ENCODE peak calls at places on chromosomes 7 and 10, in ten cellular contexts. One of them, this sample, is unnamed.

GRCh38 chr7:23470290-23471089 is at the start of gene IGF2BP3:
- DNase-seq in thoracic aorta: no peak
- DNase-seq in IMR-90: peak
- DNase-seq in cardiac muscle cell: peak
- DNase-seq in uterus: no peak
- DNase-seq in heart right ventricle: no peak
- DNase-seq in testis: no peak
- DNase-seq in PC-3: peak
- DNase-seq in fibroblast of mammary gland: peak
- DNase-seq in colonic mucosa: peak
- DNase-seq in this sample: no peak

GRCh38 chr7:75795831-75796285 is 17.7 kb downstream of the CCL24 start:
- DNase-seq in uterus: peak
- DNase-seq in IMR-90: no peak
- DNase-seq in testis: peak
- DNase-seq in PC-3: no peak
- DNase-seq in thoracic aorta: no peak
- DNase-seq in colonic mucosa: peak
- DNase-seq in heart right ventricle: peak
- DNase-seq in cardiac muscle cell: peak
- DNase-seq in fibroblast of mammary gland: no peak
- DNase-seq in this sample: no peak

GRCh38 chr10:17145239-17145638 is 15.6 kb upstream of the CUBN start:
- DNase-seq in colonic mucosa: no peak
- DNase-seq in fibroblast of mammary gland: no peak
- DNase-seq in IMR-90: no peak
- DNase-seq in cardiac muscle cell: no peak
- DNase-seq in thoracic aorta: no peak
- DNase-seq in uterus: no peak
- DNase-seq in heart right ventricle: no peak
- DNase-seq in testis: no peak
- DNase-seq in PC-3: no peak
- DNase-seq in this sample: no peak

GRCh38 chr7:106419455-106420182 is 134.8 kb upstream of the NAMPT start:
- DNase-seq in PC-3: no peak
- DNase-seq in thoracic aorta: no peak
- DNase-seq in testis: no peak
- DNase-seq in heart right ventricle: no peak
- DNase-seq in colonic mucosa: no peak
- DNase-seq in cardiac muscle cell: no peak
- DNase-seq in uterus: no peak
- DNase-seq in IMR-90: no peak
- DNase-seq in fibroblast of mammary gland: peak
- DNase-seq in this sample: no peak

GRCh38 chr7:158407581-158408331 is 179.9 kb downstream of the PTPRN2 start:
- DNase-seq in PC-3: peak
- DNase-seq in IMR-90: no peak
- DNase-seq in fibroblast of mammary gland: peak
- DNase-seq in heart right ventricle: no peak
- DNase-seq in colonic mucosa: no peak
- DNase-seq in testis: no peak
- DNase-seq in uterus: no peak
- DNase-seq in thoracic aorta: no peak
- DNase-seq in cardiac muscle cell: peak
- DNase-seq in this sample: no peak

GRCh38 chr10:126478600-126478999 is 90.3 kb upstream of the ADAM12 start:
- DNase-seq in testis: no peak
- DNase-seq in IMR-90: no peak
- DNase-seq in colonic mucosa: no peak
- DNase-seq in PC-3: no peak
- DNase-seq in cardiac muscle cell: no peak
- DNase-seq in uterus: no peak
- DNase-seq in fibroblast of mammary gland: no peak
- DNase-seq in thoracic aorta: no peak
- DNase-seq in heart right ventricle: no peak
- DNase-seq in this sample: no peak

GRCh38 chr7:80294321-80294720 is 159.7 kb downstream of the GNAI1 start:
- DNase-seq in cardiac muscle cell: no peak
- DNase-seq in PC-3: no peak
- DNase-seq in IMR-90: peak
- DNase-seq in heart right ventricle: no peak
- DNase-seq in uterus: no peak
- DNase-seq in thoracic aorta: no peak
- DNase-seq in testis: no peak
- DNase-seq in colonic mucosa: no peak
- DNase-seq in fibroblast of mammary gland: peak
- DNase-seq in this sample: no peak

GRCh38 chr7:151736403-151736909 is 140.5 kb downstream of the PRKAG2 start:
- DNase-seq in heart right ventricle: peak
- DNase-seq in uterus: peak
- DNase-seq in fibroblast of mammary gland: peak
- DNase-seq in PC-3: peak
- DNase-seq in IMR-90: peak
- DNase-seq in thoracic aorta: peak
- DNase-seq in colonic mucosa: peak
- DNase-seq in cardiac muscle cell: peak
- DNase-seq in testis: peak
- DNase-seq in this sample: peak

GRCh38 chr7:124898523-124898922 is 31.1 kb downstream of the POT1 start:
- DNase-seq in uterus: no peak
- DNase-seq in colonic mucosa: no peak
- DNase-seq in thoracic aorta: no peak
- DNase-seq in heart right ventricle: no peak
- DNase-seq in IMR-90: peak
- DNase-seq in cardiac muscle cell: no peak
- DNase-seq in testis: no peak
- DNase-seq in fibroblast of mammary gland: no peak
- DNase-seq in PC-3: no peak
- DNase-seq in this sample: no peak

GRCh38 chr7:44538093-44538797 is 2.9 kb downstream of the NPC1L1 start:
- DNase-seq in fibroblast of mammary gland: no peak
- DNase-seq in heart right ventricle: no peak
- DNase-seq in uterus: no peak
- DNase-seq in testis: no peak
- DNase-seq in thoracic aorta: no peak
- DNase-seq in colonic mucosa: no peak
- DNase-seq in PC-3: no peak
- DNase-seq in IMR-90: no peak
- DNase-seq in cardiac muscle cell: no peak
- DNase-seq in this sample: no peak

GRCh38 chr7:113936982-113937381 is 18.2 kb upstream of the PPP1R3A start:
- DNase-seq in thoracic aorta: no peak
- DNase-seq in heart right ventricle: no peak
- DNase-seq in colonic mucosa: no peak
- DNase-seq in PC-3: no peak
- DNase-seq in IMR-90: no peak
- DNase-seq in uterus: no peak
- DNase-seq in cardiac muscle cell: no peak
- DNase-seq in fibroblast of mammary gland: no peak
- DNase-seq in testis: no peak
- DNase-seq in this sample: no peak

GRCh38 chr10:62083868-62084267 is 182.4 kb downstream of the ARID5B start:
- DNase-seq in colonic mucosa: peak
- DNase-seq in uterus: peak
- DNase-seq in fibroblast of mammary gland: peak
- DNase-seq in cardiac muscle cell: peak
- DNase-seq in heart right ventricle: peak
- DNase-seq in PC-3: peak
- DNase-seq in thoracic aorta: no peak
- DNase-seq in IMR-90: peak
- DNase-seq in testis: peak
- DNase-seq in this sample: no peak

GRCh38 chr10:126500866-126501265 is 112.6 kb upstream of the ADAM12 start:
- DNase-seq in colonic mucosa: no peak
- DNase-seq in cardiac muscle cell: no peak
- DNase-seq in uterus: no peak
- DNase-seq in heart right ventricle: no peak
- DNase-seq in PC-3: no peak
- DNase-seq in fibroblast of mammary gland: peak
- DNase-seq in testis: no peak
- DNase-seq in IMR-90: peak
- DNase-seq in thoracic aorta: no peak
- DNase-seq in this sample: no peak

GRCh38 chr10:124615259-124615658 is 128.9 kb downstream of the FAM53B start:
- DNase-seq in colonic mucosa: no peak
- DNase-seq in IMR-90: no peak
- DNase-seq in cardiac muscle cell: no peak
- DNase-seq in fibroblast of mammary gland: no peak
- DNase-seq in thoracic aorta: no peak
- DNase-seq in uterus: no peak
- DNase-seq in testis: no peak
- DNase-seq in heart right ventricle: no peak
- DNase-seq in PC-3: no peak
- DNase-seq in this sample: no peak

GRCh38 chr10:24851595-24851994 is 100.8 kb downstream of the PRTFDC1 start:
- DNase-seq in PC-3: no peak
- DNase-seq in uterus: no peak
- DNase-seq in thoracic aorta: no peak
- DNase-seq in testis: no peak
- DNase-seq in IMR-90: peak
- DNase-seq in colonic mucosa: peak
- DNase-seq in heart right ventricle: no peak
- DNase-seq in cardiac muscle cell: no peak
- DNase-seq in fibroblast of mammary gland: no peak
- DNase-seq in this sample: no peak

GRCh38 chr10:48523820-48524758 is 80.8 kb downstream of the ARHGAP22 start:
- DNase-seq in IMR-90: no peak
- DNase-seq in fibroblast of mammary gland: no peak
- DNase-seq in heart right ventricle: no peak
- DNase-seq in thoracic aorta: no peak
- DNase-seq in testis: peak
- DNase-seq in cardiac muscle cell: peak
- DNase-seq in colonic mucosa: no peak
- DNase-seq in uterus: no peak
- DNase-seq in PC-3: peak
- DNase-seq in this sample: no peak
- H3K4me3 ChIP-seq in IMR-90: peak
- H3K4me3 ChIP-seq in fibroblast of mammary gland: peak
- H3K4me3 ChIP-seq in heart right ventricle: peak
- H3K4me3 ChIP-seq in thoracic aorta: peak
- H3K4me3 ChIP-seq in testis: peak
- H3K4me3 ChIP-seq in cardiac muscle cell: peak
- H3K4me3 ChIP-seq in colonic mucosa: peak
- H3K4me3 ChIP-seq in uterus: peak
- H3K4me3 ChIP-seq in PC-3: peak
- H3K4me3 ChIP-seq in this sample: peak

DNA sequence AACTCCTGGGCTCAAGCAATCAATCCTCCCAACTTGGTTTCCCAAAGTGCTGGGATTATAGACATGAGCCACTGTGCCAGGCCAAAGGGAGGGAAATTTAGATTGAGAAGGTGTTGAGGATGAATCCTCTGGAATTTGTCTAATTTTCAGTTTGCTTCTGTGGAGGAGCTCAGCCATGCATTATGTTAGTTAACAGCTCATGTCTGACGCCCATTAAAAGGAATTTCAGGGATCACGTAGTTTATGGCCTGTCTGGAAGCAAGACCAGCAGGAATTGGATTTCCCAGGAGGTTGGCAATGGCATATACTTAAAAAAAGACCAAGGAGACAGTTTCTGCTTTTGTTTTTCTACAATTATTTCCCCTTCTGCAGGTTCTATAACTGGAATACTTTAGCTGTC is 165.7 kb downstream of the OTUD1 start:
- DNase-seq in heart right ventricle: no peak
- DNase-seq in colonic mucosa: no peak
- DNase-seq in fibroblast of mammary gland: no peak
- DNase-seq in cardiac muscle cell: no peak
- DNase-seq in IMR-90: no peak
- DNase-seq in PC-3: no peak
- DNase-seq in thoracic aorta: no peak
- DNase-seq in testis: no peak
- DNase-seq in uterus: no peak
- DNase-seq in this sample: no peak
- H3K4me3 ChIP-seq in heart right ventricle: no peak
- H3K4me3 ChIP-seq in colonic mucosa: no peak
- H3K4me3 ChIP-seq in fibroblast of mammary gland: no peak
- H3K4me3 ChIP-seq in cardiac muscle cell: no peak
- H3K4me3 ChIP-seq in IMR-90: no peak
- H3K4me3 ChIP-seq in PC-3: no peak
- H3K4me3 ChIP-seq in thoracic aorta: no peak
- H3K4me3 ChIP-seq in testis: no peak
- H3K4me3 ChIP-seq in uterus: no peak
- H3K4me3 ChIP-seq in this sample: no peak

DNA sequence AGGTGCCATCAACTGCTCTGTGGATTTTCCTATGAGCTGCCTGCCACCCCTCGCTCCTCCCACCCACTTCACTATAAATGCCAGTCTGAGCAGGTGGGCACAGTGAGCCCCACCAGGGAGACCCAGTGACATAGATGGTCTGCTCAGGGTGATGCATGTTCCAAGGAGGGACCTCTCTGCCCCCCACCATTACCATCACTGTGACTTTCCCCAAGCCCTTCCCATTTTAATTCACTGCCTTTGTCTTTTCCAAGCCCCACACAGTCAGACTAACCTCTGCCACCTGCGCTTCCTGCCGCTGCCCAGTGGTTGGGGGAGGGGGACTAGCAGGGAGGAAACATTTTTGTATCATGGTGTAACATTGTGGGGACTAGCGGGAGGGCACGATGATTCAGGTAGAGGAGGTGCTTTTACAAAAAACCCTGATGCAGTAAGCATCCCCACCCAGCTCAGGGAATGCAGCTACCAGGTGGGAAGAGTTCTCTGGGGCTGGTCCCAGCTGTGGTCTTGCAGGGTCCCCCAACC is 24.6 kb downstream of the PRSS2 start:
- DNase-seq in heart right ventricle: no peak
- DNase-seq in PC-3: peak
- DNase-seq in colonic mucosa: no peak
- DNase-seq in cardiac muscle cell: no peak
- DNase-seq in thoracic aorta: no peak
- DNase-seq in testis: no peak
- DNase-seq in fibroblast of mammary gland: no peak
- DNase-seq in IMR-90: no peak
- DNase-seq in uterus: no peak
- DNase-seq in this sample: no peak
- H3K4me3 ChIP-seq in heart right ventricle: peak
- H3K4me3 ChIP-seq in PC-3: peak
- H3K4me3 ChIP-seq in colonic mucosa: no peak
- H3K4me3 ChIP-seq in cardiac muscle cell: no peak
- H3K4me3 ChIP-seq in thoracic aorta: no peak
- H3K4me3 ChIP-seq in testis: no peak
- H3K4me3 ChIP-seq in fibroblast of mammary gland: no peak
- H3K4me3 ChIP-seq in IMR-90: no peak
- H3K4me3 ChIP-seq in uterus: no peak
- H3K4me3 ChIP-seq in this sample: no peak

GRCh38 chr7:36186359-36186758 is 33.3 kb downstream of the EEPD1 start:
- DNase-seq in colonic mucosa: no peak
- DNase-seq in thoracic aorta: no peak
- DNase-seq in uterus: no peak
- DNase-seq in cardiac muscle cell: no peak
- DNase-seq in heart right ventricle: no peak
- DNase-seq in testis: no peak
- DNase-seq in fibroblast of mammary gland: no peak
- DNase-seq in IMR-90: peak
- DNase-seq in PC-3: no peak
- DNase-seq in this sample: no peak
- H3K4me3 ChIP-seq in colonic mucosa: no peak
- H3K4me3 ChIP-seq in thoracic aorta: no peak
- H3K4me3 ChIP-seq in uterus: no peak
- H3K4me3 ChIP-seq in cardiac muscle cell: no peak
- H3K4me3 ChIP-seq in heart right ventricle: no peak
- H3K4me3 ChIP-seq in testis: no peak
- H3K4me3 ChIP-seq in fibroblast of mammary gland: no peak
- H3K4me3 ChIP-seq in IMR-90: no peak
- H3K4me3 ChIP-seq in PC-3: no peak
- H3K4me3 ChIP-seq in this sample: no peak

This sample was measured in breast epithelium.